ENCODE peak calls at places on chromosome 1, in four cellular contexts. R is stimulated activated CD4-positive, alpha-beta T cell treated with anti-CD3 and anti-CD28 coated beads, Interleukin-2, amount 100 ng/mL, for 24 hours; M is AML-193; B is non-pigmented ciliary epithelial cell. Z is an unnamed sample.

GRCh38 chr1:27544818-27545612 is 55.0 kb upstream of the WASF2 start:
- DNase-seq in M (no peak), B (no peak), R (no peak), Z (no peak)

GRCh38 chr1:79877086-79877485 is 870.6 kb upstream of the ADGRL4 start:
- DNase-seq in B (no peak), R (no peak), M (no peak), Z (no peak)

GRCh38 chr1:32353886-32354570 is 8.3 kb downstream of the FAM229A start:
- DNase-seq in R (no peak), M (no peak), B (no peak), Z (no peak)

GRCh38 chr1:91884459-91885290 is 1.3 kb downstream of the TGFBR3 start:
- DNase-seq in R (peak; percentile 53), M (peak; percentile 8), B (no peak), Z (no peak)

GRCh38 chr1:154557939-154558609 is 388 bp downstream of the UBE2Q1 start:
- DNase-seq in M (no peak), B (no peak), R (peak; percentile 31), Z (no peak)

GRCh38 chr1:195053478-195053877 is 1554.8 kb downstream of the KCNT2 start:
- DNase-seq in M (no peak), B (no peak), R (no peak), Z (no peak)

GRCh38 chr1:178536844-178537371 is 24.0 kb downstream of the TEX35 start:
- DNase-seq in B (peak; percentile 94), M (no peak), R (no peak), Z (peak; percentile 64)

GRCh38 chr1:246797597-246797996 is 73.4 kb downstream of the SCCPDH start:
- DNase-seq in B (no peak), M (no peak), R (no peak), Z (no peak)

GRCh38 chr1:41954533-41954944 is 35.8 kb upstream of the HIVEP3 start:
- DNase-seq in M (no peak), B (peak; percentile 83), R (no peak), Z (peak; percentile 52)

GRCh38 chr1:158286966-158287365 is 2.8 kb upstream of the CD1C start:
- DNase-seq in B (no peak), M (no peak), R (no peak), Z (no peak)

GRCh38 chr1:88701275-88701674 is 17.2 kb downstream of the PKN2 start:
- DNase-seq in M (peak; percentile 87), B (no peak), R (no peak), Z (no peak)

GRCh38 chr1:168452329-168452728 is 91.5 kb downstream of the XCL2 start:
- DNase-seq in R (no peak), M (peak; percentile 9), B (no peak), Z (no peak)

GRCh38 chr1:230864441-230864840 is 3.9 kb downstream of the C1orf198 start:
- DNase-seq in R (no peak), M (peak; percentile 38), B (no peak), Z (no peak)

GRCh38 chr1:53175302-53175913 is 21.2 kb upstream of the CPT2 start:
- DNase-seq in B (no peak), R (no peak), M (no peak), Z (no peak)

GRCh38 chr1:54978528-54979326 is 1.7 kb upstream of the TMEM61 start:
- DNase-seq in M (no peak), B (no peak), R (no peak), Z (no peak)

GRCh38 chr1:2606004-2606805 is 19.6 kb downstream of the PRXL2B start:
- DNase-seq in B (no peak), R (no peak), M (no peak), Z (no peak)

GRCh38 chr1:10911274-10912166 is 100.9 kb upstream of the TARDBP start:
- DNase-seq in M (no peak), B (no peak), R (no peak), Z (no peak)

GRCh38 chr1:81430955-81431646 is 369.6 kb upstream of the ADGRL2 start:
- DNase-seq in B (no peak), M (no peak), R (no peak), Z (no peak)

GRCh38 chr1:48069662-48070432 is 72.7 kb upstream of the TRABD2B start:
- DNase-seq in B (no peak), R (no peak), M (no peak), Z (no peak)

GRCh38 chr1:211543003-211543402 is 36.0 kb downstream of the SLC30A1 start:
- DNase-seq in M (no peak), R (no peak), B (no peak), Z (no peak)

GRCh38 chr1:39735731-39736130 is 3.0 kb upstream of the PPIE start:
- DNase-seq in B (no peak), R (no peak), M (no peak), Z (peak; percentile 33)